ENCODE peak calls at places on chromosomes 13 and 19, in ten cellular contexts. K is Caki2; A is CD8-positive, alpha-beta T cell; L is M059J; R is HCEC 1CT; F is activated CD8-positive, alpha-beta memory T cell treated with anti-CD3 and anti-CD28 coated beads for 4 hours; E is Caco-2; V is fibroblast of villous mesenchyme; O is Panc1; G is neuronal stem cell. J is an unnamed sample.
A peak's percentile ranks its signal among the peaks of the same experiment; 100 is the strongest.

GRCh38 chr13:77026255-77026782 is 640 bp downstream of the FBXL3 start:
- DNase-seq in F (peak; percentile 54), L (peak; percentile 58), A (peak; percentile 68), G (peak; percentile 49), O (no peak), E (peak; percentile 85), K (peak; percentile 72), V (peak; percentile 74), R (peak; percentile 71), J (peak; percentile 82)

GRCh38 chr13:92510416-92510815 is 716.2 kb upstream of the GPC6 start:
- DNase-seq in E (no peak), A (no peak), G (no peak), O (no peak), R (peak; percentile 67), K (peak; percentile 3), F (no peak), L (no peak), V (no peak), J (peak; percentile 3)

GRCh38 chr19:37078717-37079032 is 442 bp downstream of the ZNF420 start:
- DNase-seq in V (no peak), E (no peak), F (no peak), G (no peak), A (no peak), O (no peak), K (no peak), R (no peak), L (peak; percentile 2), J (peak; percentile 2)

GRCh38 chr13:29140277-29140676 is 320.1 kb downstream of the MTUS2 start:
- DNase-seq in E (no peak), O (no peak), L (peak; percentile 83), V (peak; percentile 83), A (no peak), R (no peak), F (no peak), G (no peak), K (peak; percentile 2), J (peak; percentile 91)

GRCh38 chr13:106756446-106756845 is 188.5 kb upstream of the ARGLU1 start:
- DNase-seq in L (no peak), K (no peak), O (no peak), A (no peak), E (no peak), R (no peak), G (peak; percentile 55), F (no peak), V (no peak), J (no peak)

GRCh38 chr19:44943801-44944249 is 1.8 kb downstream of the APOC4 start:
- DNase-seq in V (no peak), G (no peak), L (no peak), K (no peak), E (no peak), A (no peak), O (no peak), F (no peak), R (no peak), J (no peak)

GRCh38 chr13:30551194-30551593 is 66.5 kb upstream of the USPL1 start:
- DNase-seq in A (no peak), F (no peak), R (peak; percentile 43), V (peak; percentile 56), G (no peak), E (no peak), K (no peak), L (peak; percentile 30), O (no peak), J (peak; percentile 59)

GRCh38 chr13:55359067-55359466 is 1781.7 kb upstream of the PRR20A start:
- DNase-seq in L (no peak), G (no peak), E (no peak), F (no peak), A (no peak), R (no peak), V (no peak), K (no peak), O (no peak), J (no peak)

GRCh38 chr13:92122454-92122853 is 724.0 kb downstream of the GPC5 start:
- DNase-seq in K (no peak), E (no peak), A (no peak), V (no peak), R (no peak), L (no peak), G (no peak), O (no peak), F (no peak), J (no peak)

GRCh38 chr19:52170863-52171320 is 529 bp downstream of the ZNF836 start:
- DNase-seq in A (no peak), K (no peak), R (no peak), E (no peak), O (no peak), G (no peak), V (no peak), F (no peak), L (peak; percentile 3), J (no peak)

GRCh38 chr19:29841559-29842367 is 30.0 kb downstream of the CCNE1 start:
- DNase-seq in F (no peak), O (no peak), K (peak; percentile 78), V (peak; percentile 55), E (peak; percentile 88), R (peak; percentile 45), A (no peak), G (peak; percentile 29), L (peak; percentile 65), J (peak; percentile 71)

GRCh38 chr19:49224856-49225255 is 67.3 kb downstream of the TRPM4 start:
- DNase-seq in K (peak; percentile 80), F (no peak), L (peak; percentile 76), R (peak; percentile 53), V (peak; percentile 38), A (no peak), O (no peak), E (peak; percentile 71), G (peak; percentile 48), J (peak; percentile 79)

GRCh38 chr19:18995804-18996241 is 37.5 kb downstream of the SUGP2 start:
- DNase-seq in K (peak; percentile 74), A (no peak), V (peak; percentile 92), L (peak; percentile 76), O (no peak), G (peak; percentile 38), E (peak; percentile 72), F (no peak), R (peak; percentile 91), J (peak; percentile 92)

GRCh38 chr19:6224308-6224675 is 55.5 kb downstream of the MLLT1 start:
- DNase-seq in L (no peak), K (no peak), A (no peak), R (no peak), V (no peak), E (no peak), G (no peak), O (no peak), F (no peak), J (no peak)

GRCh38 chr19:53947624-53948023 is 15.1 kb upstream of the CACNG8 start:
- DNase-seq in A (no peak), K (no peak), F (no peak), E (no peak), G (no peak), L (no peak), R (no peak), O (no peak), V (no peak), J (peak; percentile 51)

GRCh38 chr19:18049390-18049789 is 37.3 kb downstream of the IL12RB1 start:
- DNase-seq in E (no peak), V (peak; percentile 49), L (peak; percentile 80), G (no peak), R (peak; percentile 4), F (no peak), A (no peak), O (no peak), K (no peak), J (no peak)

GRCh38 chr19:16035601-16036297 is 40.5 kb upstream of the TPM4 start:
- DNase-seq in E (no peak), O (no peak), F (no peak), V (no peak), G (no peak), A (no peak), R (no peak), L (no peak), K (no peak), J (no peak)

GRCh38 chr13:28447206-28447605 is 47.7 kb downstream of the FLT1 start:
- DNase-seq in R (no peak), K (no peak), G (no peak), O (no peak), V (no peak), A (no peak), F (no peak), E (no peak), L (no peak), J (no peak)

GRCh38 chr19:8866344-8866743 is 34.2 kb downstream of the MBD3L1 start:
- DNase-seq in G (no peak), V (no peak), R (no peak), O (no peak), E (no peak), K (no peak), L (no peak), F (no peak), A (no peak), J (no peak)

GRCh38 chr13:69604698-69605097 is 502.9 kb upstream of the ATXN8OS start:
- DNase-seq in L (no peak), E (no peak), G (no peak), K (no peak), R (no peak), V (no peak), O (no peak), F (no peak), A (no peak), J (no peak)

GRCh38 chr13:73765651-73766384 is 368.4 kb downstream of the KLF12 start:
- DNase-seq in L (no peak), G (peak; percentile 78), E (peak; percentile 46), A (peak; percentile 84), O (no peak), K (no peak), F (peak; percentile 36), V (peak; percentile 39), R (no peak), J (no peak)

GRCh38 chr19:38502410-38503143 is 69.1 kb downstream of the RYR1 start:
- DNase-seq in F (no peak), G (no peak), E (no peak), O (no peak), K (no peak), V (no peak), A (no peak), R (no peak), L (no peak), J (no peak)

GRCh38 chr13:104984296-104984818 is 1551.1 kb downstream of the EFNB2 start:
- DNase-seq in R (no peak), L (peak; percentile 73), A (peak; percentile 10), G (no peak), O (no peak), K (no peak), E (no peak), V (peak; percentile 4), F (no peak), J (peak; percentile 12)

GRCh38 chr13:96994030-96994848 is at the start of gene OXGR1:
- DNase-seq in L (no peak), A (no peak), E (no peak), F (no peak), O (no peak), G (peak; percentile 6), R (peak; percentile 40), K (peak; percentile 53), V (no peak), J (no peak)

GRCh38 chr13:114264886-114265611 is 16.4 kb upstream of the UPF3A start:
- DNase-seq in R (peak; percentile 42), F (no peak), G (no peak), K (no peak), E (no peak), A (no peak), L (no peak), V (no peak), O (no peak), J (peak; percentile 82)

GRCh38 chr13:42644841-42645240 is 70.9 kb downstream of the TNFSF11 start:
- DNase-seq in G (no peak), L (no peak), F (no peak), R (no peak), O (no peak), V (no peak), K (no peak), A (no peak), E (no peak), J (no peak)

GRCh38 chr19:34662919-34663318 is 14.0 kb downstream of the SCGB2B2 start:
- DNase-seq in O (no peak), L (peak; percentile 57), E (no peak), G (no peak), K (no peak), F (peak; percentile 19), A (peak; percentile 18), R (peak; percentile 20), V (peak; percentile 17), J (peak; percentile 53)

GRCh38 chr19:17282488-17283256 is 971 bp downstream of the ANKLE1 start:
- DNase-seq in A (peak; percentile 73), F (peak; percentile 58), K (peak; percentile 84), L (peak; percentile 86), G (peak; percentile 81), E (peak; percentile 90), R (peak; percentile 74), V (peak; percentile 81), O (no peak), J (peak; percentile 89)